ENCODE peak calls at places on chromosomes 3 and 15, in seven cellular contexts. H, Z, N, G, S, W and R are unnamed samples.

GRCh38 chr15:73125219-73125618 is 73.0 kb downstream of the NEO1 start:
- DNase-seq in H (peak; percentile 37), Z (peak; percentile 66), N (no peak), G (no peak), S (no peak), W (no peak), R (no peak)

GRCh38 chr3:103440539-103441113 is 1005.8 kb downstream of the ZPLD1 start:
- DNase-seq in H (no peak), Z (peak; percentile 40), N (no peak), G (peak; percentile 1), S (no peak), W (no peak), R (no peak)

GRCh38 chr15:76566276-76566675 is 229.7 kb downstream of the ISL2 start:
- DNase-seq in H (peak; percentile 2), Z (no peak), N (no peak), G (no peak), S (no peak), W (no peak), R (no peak)

GRCh38 chr15:89051875-89052274 is 36.4 kb upstream of the ABHD2 start:
- DNase-seq in H (peak; percentile 96), Z (peak; percentile 18), N (no peak), G (no peak), S (no peak), W (no peak), R (no peak)

GRCh38 chr3:35639251-35640185 is at the start of gene ARPP21:
- DNase-seq in H (no peak), Z (peak; percentile 37), N (no peak), G (no peak), S (no peak), W (no peak), R (peak; percentile 76)

GRCh38 chr3:110576962-110577361 is 494.7 kb upstream of the NECTIN3 start:
- DNase-seq in H (peak; percentile 96), Z (peak; percentile 95), N (no peak), G (peak; percentile 72), S (peak; percentile 78), W (no peak), R (peak; percentile 79)

GRCh38 chr3:22491326-22491725 is 711.8 kb upstream of the UBE2E2 start:
- DNase-seq in H (no peak), Z (no peak), N (no peak), G (no peak), S (no peak), W (no peak), R (no peak)

GRCh38 chr15:92492556-92492955 is 98.9 kb downstream of the ST8SIA2 start:
- DNase-seq in H (no peak), Z (no peak), N (no peak), G (no peak), S (no peak), W (no peak), R (no peak)

GRCh38 chr3:121477589-121477988 is 68.2 kb downstream of the POLQ start:
- DNase-seq in H (peak; percentile 85), Z (peak; percentile 30), N (no peak), G (no peak), S (no peak), W (no peak), R (no peak)

GRCh38 chr3:141738636-141739363 is 702 bp downstream of the RNF7 start:
- DNase-seq in H (peak; percentile 87), Z (peak; percentile 45), N (no peak), G (peak; percentile 49), S (no peak), W (no peak), R (no peak)

GRCh38 chr3:141878326-141878725 is 1.9 kb downstream of the ATP1B3 start:
- DNase-seq in H (no peak), Z (no peak), N (no peak), G (no peak), S (no peak), W (no peak), R (no peak)

GRCh38 chr3:12443781-12444522 is 40.3 kb upstream of the TSEN2 start:
- DNase-seq in H (no peak), Z (no peak), N (no peak), G (no peak), S (no peak), W (no peak), R (no peak)

GRCh38 chr15:69719527-69719926 is 266.9 kb downstream of the RPLP1 start:
- DNase-seq in H (no peak), Z (no peak), N (no peak), G (no peak), S (no peak), W (no peak), R (no peak)

GRCh38 chr3:123584284-123584987 is 417 bp downstream of the HACD2 start:
- DNase-seq in H (peak; percentile 66), Z (no peak), N (peak; percentile 66), G (no peak), S (no peak), W (peak; percentile 78), R (no peak)

GRCh38 chr3:105580551-105580950 is 213.8 kb downstream of the ALCAM start:
- DNase-seq in H (no peak), Z (no peak), N (no peak), G (no peak), S (no peak), W (no peak), R (no peak)

GRCh38 chr15:51668446-51668845 is 12.9 kb upstream of the SCG3 start:
- DNase-seq in H (no peak), Z (no peak), N (no peak), G (no peak), S (no peak), W (no peak), R (no peak)

GRCh38 chr15:63530235-63530634 is 25.8 kb downstream of the USP3 start:
- DNase-seq in H (no peak), Z (no peak), N (no peak), G (no peak), S (no peak), W (no peak), R (no peak)

GRCh38 chr3:38479431-38480092 is 16.6 kb upstream of the EXOG start:
- DNase-seq in H (peak; percentile 79), Z (peak; percentile 60), N (peak; percentile 89), G (peak; percentile 62), S (peak; percentile 25), W (peak; percentile 79), R (peak; percentile 83)

GRCh38 chr3:170232266-170232665 is 10.0 kb downstream of the PRKCI start:
- DNase-seq in H (no peak), Z (no peak), N (no peak), G (no peak), S (no peak), W (no peak), R (no peak)

GRCh38 chr3:37986479-37987314 is 3.9 kb upstream of the VILL start:
- DNase-seq in H (no peak), Z (peak; percentile 63), N (no peak), G (peak; percentile 30), S (no peak), W (peak; percentile 58), R (peak; percentile 86)

GRCh38 chr3:29922990-29923746 is 642.3 kb downstream of the RBMS3 start:
- DNase-seq in H (peak; percentile 75), Z (peak; percentile 68), N (no peak), G (peak; percentile 2), S (peak; percentile 1), W (no peak), R (no peak)

GRCh38 chr15:82122754-82123400 is 77.1 kb upstream of the MEX3B start:
- DNase-seq in H (peak; percentile 98), Z (peak; percentile 22), N (no peak), G (peak; percentile 96), S (no peak), W (peak; percentile 70), R (no peak)

GRCh38 chr3:23763040-23763477 is 42.7 kb upstream of the UBE2E1 start:
- DNase-seq in H (peak; percentile 24), Z (no peak), N (no peak), G (no peak), S (no peak), W (no peak), R (no peak)

GRCh38 chr3:23761440-23761896 is 44.3 kb upstream of the UBE2E1 start:
- DNase-seq in H (peak; percentile 36), Z (peak; percentile 87), N (no peak), G (peak; percentile 41), S (no peak), W (no peak), R (peak; percentile 81)

GRCh38 chr3:23760871-23761373 is 44.8 kb upstream of the UBE2E1 start:
- DNase-seq in H (no peak), Z (peak; percentile 34), N (no peak), G (no peak), S (no peak), W (no peak), R (peak; percentile 82)

GRCh38 chr3:23764407-23764806 is 41.3 kb upstream of the UBE2E1 start:
- DNase-seq in H (no peak), Z (no peak), N (no peak), G (no peak), S (no peak), W (no peak), R (no peak)

DNA sequence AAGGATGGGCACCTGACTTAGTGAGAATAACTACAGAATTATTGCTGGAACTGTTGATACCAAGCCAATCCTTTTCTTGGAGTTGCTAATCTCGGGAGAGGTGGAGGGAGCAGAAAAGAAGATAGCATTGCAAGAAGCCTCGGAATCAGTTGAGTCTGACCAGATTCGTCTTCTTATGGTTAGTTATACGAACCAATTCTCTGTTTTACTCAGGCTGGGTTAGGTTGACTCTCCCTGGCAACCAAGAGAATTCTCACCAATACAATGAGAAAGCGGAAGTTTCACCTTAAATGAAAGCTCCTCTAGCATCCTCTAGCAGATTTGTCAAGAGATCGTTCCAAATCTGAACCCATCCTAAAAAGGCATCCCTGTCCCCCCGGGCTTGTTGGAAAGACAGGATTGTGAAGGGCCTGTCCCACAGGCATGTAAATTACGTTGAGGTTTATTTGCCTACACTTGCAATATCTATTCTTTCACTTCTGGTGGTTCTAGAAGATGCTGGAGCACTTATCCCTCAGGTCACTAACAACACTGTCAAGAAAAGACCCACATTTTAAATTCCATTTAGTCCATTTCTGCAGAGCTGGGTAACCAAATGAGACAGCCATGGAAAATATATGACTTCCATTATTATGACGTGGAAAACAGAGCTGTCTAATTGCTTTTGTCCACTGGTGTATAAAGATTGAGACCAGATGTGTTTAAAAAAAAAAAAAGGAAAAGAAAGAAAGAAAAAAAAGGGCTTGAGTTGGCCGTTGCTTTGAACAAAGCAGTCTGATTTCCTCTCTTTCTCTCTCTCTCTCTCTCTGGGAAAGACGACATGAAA is 43.3 kb upstream of the UBE2E1 start:
- DNase-seq in H (peak; percentile 44), Z (no peak), N (no peak), G (no peak), S (no peak), W (no peak), R (no peak)
- H3K27ac ChIP-seq in H (no peak overlapping the region), Z (no peak overlapping the region), N (peak overlapping the region; percentile 65), G (no peak overlapping the region), S (no peak overlapping the region), W (no peak overlapping the region), R (no peak overlapping the region)

GRCh38 chr3:167829057-167829456 is 93.5 kb downstream of the SERPINI1 start:
- DNase-seq in H (no peak), Z (no peak), N (no peak), G (no peak), S (no peak), W (no peak), R (no peak)
- H3K27ac ChIP-seq in H (no peak overlapping the region), Z (no peak overlapping the region), N (no peak overlapping the region), G (no peak overlapping the region), S (no peak overlapping the region), W (no peak overlapping the region), R (no peak overlapping the region)

GRCh38 chr3:127450331-127450730 is 140.2 kb downstream of the TPRA1 start:
- DNase-seq in H (no peak), Z (no peak), N (no peak), G (no peak), S (no peak), W (peak; percentile 39), R (peak; percentile 29)
- H3K27ac ChIP-seq in H (no peak overlapping the region), Z (no peak overlapping the region), N (no peak overlapping the region), G (no peak overlapping the region), S (no peak overlapping the region), W (no peak overlapping the region), R (no peak overlapping the region)

GRCh38 chr3:42148086-42148842 is 57.1 kb downstream of the TRAK1 start:
- DNase-seq in H (no peak), Z (no peak), N (no peak), G (no peak), S (no peak), W (no peak), R (no peak)
- H3K27ac ChIP-seq in H (no peak overlapping the region), Z (no peak overlapping the region), N (no peak overlapping the region), G (no peak overlapping the region), S (no peak overlapping the region), W (no peak overlapping the region), R (no peak overlapping the region)